ENCODE peak calls at places on chromosomes 3 and 15, in eight cellular contexts. N, Y, Q, R, H, U, P and A are unnamed samples.

GRCh38 chr3:191238321-191238817 is 39.3 kb downstream of the OSTN start:
- DNase-seq in N (no peak), Y (peak), Q (peak), R (no peak), H (peak), U (no peak), P (peak), A (no peak)

GRCh38 chr3:167372138-167372537 is 8.0 kb downstream of the ZBBX start:
- DNase-seq in N (no peak), Y (no peak), Q (no peak), R (no peak), H (no peak), U (no peak), P (no peak), A (no peak)

GRCh38 chr3:18389108-18389733 is 35.9 kb downstream of the SATB1 start:
- DNase-seq in N (peak), Y (peak), Q (peak), R (peak), H (no peak), U (no peak), P (no peak), A (peak)

GRCh38 chr3:56005196-56005805 is 463.0 kb downstream of the ERC2 start:
- DNase-seq in N (no peak), Y (no peak), Q (no peak), R (peak), H (peak), U (no peak), P (no peak), A (no peak)

GRCh38 chr3:40178012-40178594 is 131.4 kb upstream of the EIF1B start:
- DNase-seq in N (no peak), Y (no peak), Q (no peak), R (no peak), H (no peak), U (no peak), P (no peak), A (no peak)

GRCh38 chr3:42031808-42032475 is 59.2 kb upstream of the TRAK1 start:
- DNase-seq in N (peak), Y (peak), Q (no peak), R (no peak), H (peak), U (no peak), P (no peak), A (no peak)

GRCh38 chr15:73870700-73871408 is 2.5 kb upstream of the TBC1D21 start:
- DNase-seq in N (no peak), Y (peak), Q (no peak), R (no peak), H (peak), U (no peak), P (no peak), A (no peak)

GRCh38 chr15:74328331-74329056 is 39.0 kb downstream of the CYP11A1 start:
- DNase-seq in N (no peak), Y (no peak), Q (no peak), R (peak), H (no peak), U (no peak), P (no peak), A (no peak)

GRCh38 chr3:11654166-11654565 is 10.5 kb upstream of the VGLL4 start:
- DNase-seq in N (no peak), Y (no peak), Q (no peak), R (no peak), H (no peak), U (no peak), P (no peak), A (no peak)

GRCh38 chr3:51712511-51712931 is 5.7 kb downstream of the GRM2 start:
- DNase-seq in N (no peak), Y (no peak), Q (no peak), R (no peak), H (no peak), U (no peak), P (no peak), A (no peak)

GRCh38 chr3:33425456-33425855 is 14.7 kb downstream of the UBP1 start:
- DNase-seq in N (no peak), Y (no peak), Q (no peak), R (no peak), H (no peak), U (no peak), P (no peak), A (no peak)

GRCh38 chr3:11480663-11481298 is 162.9 kb downstream of the VGLL4 start:
- DNase-seq in N (no peak), Y (no peak), Q (no peak), R (no peak), H (no peak), U (no peak), P (no peak), A (no peak)

GRCh38 chr3:58567251-58567515 is 10.0 kb downstream of the FAM107A start:
- DNase-seq in N (no peak), Y (no peak), Q (no peak), R (no peak), H (no peak), U (no peak), P (no peak), A (no peak)

GRCh38 chr3:67593761-67594234 is 60.6 kb downstream of the SUCLG2 start:
- DNase-seq in N (no peak), Y (peak), Q (no peak), R (no peak), H (peak), U (no peak), P (no peak), A (no peak)

GRCh38 chr3:46668116-46668515 is 25.4 kb downstream of the ALS2CL start:
- DNase-seq in N (no peak), Y (no peak), Q (no peak), R (no peak), H (no peak), U (no peak), P (no peak), A (no peak)

GRCh38 chr3:185062221-185062620 is 90.6 kb downstream of the C3orf70 start:
- DNase-seq in N (no peak), Y (no peak), Q (no peak), R (no peak), H (no peak), U (no peak), P (no peak), A (no peak)